ENCODE peak calls at places on chromosomes 16 and 17, in five cellular contexts. A is HCT116, D is GM12878, S is A549, I is K562. E is an unnamed sample.
A peak's percentile ranks its signal among the peaks of the same experiment; 100 is the strongest.

GRCh38 chr16:17334096-17334495 is 136.7 kb downstream of the XYLT1 start:
- DNase-seq in A (no peak), D (no peak), S (no peak), I (no peak), E (no peak)

GRCh38 chr17:52762794-52763167 is 604.3 kb upstream of the CA10 start:
- DNase-seq in A (no peak), D (no peak), S (no peak), I (no peak), E (no peak)

GRCh38 chr17:67239597-67239996 is 5.4 kb downstream of the HELZ start:
- DNase-seq in A (no peak), D (no peak), S (no peak), I (no peak), E (no peak)

GRCh38 chr17:66255112-66255511 is 25.9 kb upstream of the APOH start:
- DNase-seq in A (peak; percentile 79), D (no peak), S (no peak), I (peak; percentile 53), E (peak; percentile 76)

GRCh38 chr16:70688266-70688742 is 2.5 kb upstream of the MTSS2 start:
- DNase-seq in A (no peak), D (no peak), S (no peak), I (no peak), E (peak; percentile 77)

GRCh38 chr17:51371732-51372151 is 111.4 kb downstream of the UTP18 start:
- DNase-seq in A (peak; percentile 84), D (peak; percentile 28), S (peak; percentile 88), I (peak; percentile 63), E (peak; percentile 85)

GRCh38 chr16:87409153-87409552 is 17.0 kb downstream of the MAP1LC3B start:
- DNase-seq in A (no peak), D (no peak), S (no peak), I (no peak), E (no peak)

GRCh38 chr17:32627233-32628008 is 140.6 kb downstream of the CDK5R1 start:
- DNase-seq in A (no peak), D (no peak), S (no peak), I (no peak), E (peak; percentile 13)

GRCh38 chr16:66508261-66508913 is 41.5 kb downstream of the TK2 start:
- DNase-seq in A (no peak), D (no peak), S (peak; percentile 75), I (no peak), E (no peak)

GRCh38 chr16:87337247-87337646 is 20.1 kb upstream of the C16orf95 start:
- DNase-seq in A (no peak), D (no peak), S (no peak), I (no peak), E (peak; percentile 82)

GRCh38 chr16:87276926-87277325 is 40.3 kb downstream of the C16orf95 start:
- DNase-seq in A (no peak), D (no peak), S (no peak), I (no peak), E (no peak)

GRCh38 chr16:67415872-67416793 is at the start of gene ZDHHC1:
- DNase-seq in A (no peak), D (no peak), S (peak; percentile 89), I (peak; percentile 72), E (peak; percentile 96)

GRCh38 chr17:2055494-2056220 is 754 bp downstream of the HIC1 start:
- DNase-seq in A (no peak), D (no peak), S (no peak), I (no peak), E (no peak)

GRCh38 chr16:11105038-11105903 is 150.7 kb downstream of the SOCS1 start:
- DNase-seq in A (no peak), D (peak; percentile 86), S (no peak), I (peak; percentile 81), E (peak; percentile 40)

GRCh38 chr17:33682622-33683021 is 389.5 kb upstream of the ASIC2 start:
- DNase-seq in A (no peak), D (no peak), S (no peak), I (no peak), E (no peak)

GRCh38 chr17:62774338-62774737 is 33.8 kb downstream of the MARCHF10 start:
- DNase-seq in A (no peak), D (no peak), S (no peak), I (no peak), E (no peak)

GRCh38 chr17:15509095-15509494 is 41.7 kb upstream of the CDRT4 start:
- DNase-seq in A (no peak), D (no peak), S (no peak), I (no peak), E (no peak)

DNA sequence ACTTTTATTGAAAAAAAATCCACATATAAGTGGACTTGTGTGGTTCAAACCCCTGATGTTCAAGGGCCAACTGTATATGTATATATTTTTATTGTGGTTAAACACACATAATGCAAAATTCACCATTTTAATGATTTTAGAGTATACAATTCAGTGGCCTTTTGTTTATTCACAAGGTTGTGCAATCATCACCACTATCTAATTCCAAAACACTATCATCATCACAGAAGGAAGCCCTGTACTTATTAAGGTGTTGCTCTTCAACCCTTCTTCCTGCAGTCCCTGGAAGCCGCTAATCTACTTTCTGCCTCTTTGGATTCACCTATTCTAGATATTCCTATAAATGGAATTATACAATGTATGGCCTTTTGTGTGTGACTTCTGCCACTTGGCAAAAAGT is 23.0 kb downstream of the MAP2K6 start:
- DNase-seq in A (no peak), D (no peak), S (no peak), I (no peak), E (no peak)
- TF ChIP-seq MAX in A (no peak), D (no peak), S (no peak), I (no peak), E (no peak)

DNA sequence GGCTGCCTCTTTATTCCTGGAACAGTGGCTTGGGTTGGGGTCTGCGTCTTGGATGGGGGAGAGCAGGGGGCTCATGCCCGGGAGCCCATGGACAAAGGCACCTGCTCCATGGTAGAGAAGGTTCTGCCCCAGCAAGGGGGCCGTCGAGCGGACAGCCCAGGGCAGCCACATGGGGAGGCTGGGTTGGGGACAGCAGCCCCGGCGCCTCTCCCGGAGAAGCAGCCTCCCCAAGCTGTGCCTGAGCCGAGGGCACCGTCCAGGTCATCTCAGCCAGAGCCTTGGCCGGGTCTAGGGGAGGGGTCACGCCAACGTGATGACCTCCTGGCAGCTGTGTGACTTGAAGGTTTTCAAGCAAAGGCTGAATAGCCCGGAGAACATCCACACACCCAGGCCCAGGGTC is 32.9 kb upstream of the GNG13 start:
- DNase-seq in A (no peak), D (no peak), S (no peak), I (no peak), E (no peak)
- H3K9me3 ChIP-seq in A (peaks cover 23% of the 10 kb centered on the region), D (peaks cover 2% of the 10 kb centered on the region), S (peaks cover 20% of the 10 kb centered on the region), I (peaks cover 1% of the 10 kb centered on the region), E (peaks cover 6% of the 10 kb centered on the region)

DNA sequence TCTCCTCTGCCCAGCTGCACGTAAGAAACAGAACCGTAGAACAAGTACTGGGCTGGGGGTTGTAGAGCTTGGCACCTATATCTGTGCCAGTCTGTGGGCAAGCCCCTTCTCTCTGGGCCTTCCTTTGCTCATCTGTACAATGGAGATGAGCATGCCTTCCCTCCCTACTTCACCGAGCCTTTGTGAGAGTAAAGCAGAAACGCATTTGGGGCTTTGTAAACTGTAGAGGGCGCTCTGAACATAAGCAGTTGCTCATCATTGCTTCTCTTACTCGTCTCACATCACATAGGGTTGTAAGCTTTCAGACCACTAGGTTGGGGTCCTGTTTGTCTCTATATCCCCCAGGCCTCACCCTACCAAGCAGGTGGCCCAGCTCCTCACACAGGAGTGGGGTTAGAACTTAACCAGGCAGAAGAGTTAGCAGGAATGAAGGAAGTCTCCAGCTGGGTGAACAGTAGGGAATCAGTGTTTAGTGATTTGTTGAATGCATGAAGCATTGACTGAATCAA is 15.1 kb downstream of the SAMD14 start:
- DNase-seq in A (peak; percentile 66), D (no peak), S (peak; percentile 66), I (peak; percentile 38), E (peak; percentile 79)
- TF ChIP-seq MAX in A (no peak), D (no peak), S (peak; percentile 12), I (no peak), E (no peak)

GRCh38 chr17:22512997-22513538 is 820.7 kb downstream of the KCNJ18 start:
- DNase-seq in A (no peak), D (no peak), S (no peak), I (peak; percentile 61), E (peak; percentile 52)
- H3K9me3 ChIP-seq in A (peaks cover 5% of the 10 kb centered on the region), D (no peaks in the 10 kb centered on the region), S (no peaks in the 10 kb centered on the region), I (no peaks in the 10 kb centered on the region), E (no peaks in the 10 kb centered on the region)

GRCh38 chr17:76869878-76870714 is 1.9 kb downstream of the MGAT5B start:
- DNase-seq in A (no peak), D (no peak), S (no peak), I (peak; percentile 55), E (no peak)

GRCh38 chr17:76872874-76873221 is 4.6 kb downstream of the MGAT5B start:
- DNase-seq in A (no peak), D (no peak), S (no peak), I (no peak), E (no peak)

GRCh38 chr17:76871668-76872067 is 3.5 kb downstream of the MGAT5B start:
- DNase-seq in A (no peak), D (no peak), S (no peak), I (no peak), E (no peak)

GRCh38 chr17:76873856-76874255 is 5.7 kb downstream of the MGAT5B start:
- DNase-seq in A (no peak), D (no peak), S (no peak), I (no peak), E (no peak)

GRCh38 chr17:76872221-76872873 is 4.1 kb downstream of the MGAT5B start:
- DNase-seq in A (peak; percentile 81), D (no peak), S (peak; percentile 92), I (no peak), E (peak; percentile 63)
- TF ChIP-seq MAX in A (peak; percentile 94), D (no peak), S (peak; percentile 94), I (peak; percentile 30), E (peak; percentile 94)

DNA sequence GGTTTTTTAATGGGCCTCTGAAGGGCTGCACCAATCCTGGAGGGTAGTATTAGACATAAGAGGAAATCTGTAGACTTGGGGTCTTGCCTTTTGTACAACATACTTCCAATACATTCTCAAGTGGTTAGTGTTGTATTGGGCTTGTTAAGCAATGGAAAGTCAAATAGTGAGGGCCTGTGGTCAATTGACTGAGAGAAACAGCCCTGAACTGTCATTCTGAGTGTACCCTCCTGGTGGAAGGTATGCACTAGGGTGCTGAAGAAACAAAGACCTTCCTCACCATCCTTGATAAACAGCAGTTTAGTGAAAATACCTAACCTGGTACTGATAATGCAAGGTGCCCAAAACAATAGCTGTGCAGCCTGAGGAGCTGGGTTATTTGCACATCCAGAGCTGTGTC is 22.2 kb downstream of the OR2C1 start:
- DNase-seq in A (no peak), D (no peak), S (no peak), I (no peak), E (no peak)
- H3K9me3 ChIP-seq in A (peaks cover 18% of the 10 kb centered on the region), D (peaks cover 25% of the 10 kb centered on the region), S (peaks cover 93% of the 10 kb centered on the region), I (peaks cover 22% of the 10 kb centered on the region), E (peaks cover 16% of the 10 kb centered on the region)

GRCh38 chr16:51591480-51591879 is 440.4 kb upstream of the SALL1 start:
- DNase-seq in A (no peak), D (no peak), S (no peak), I (no peak), E (no peak)

GRCh38 chr16:51592535-51592934 is 441.5 kb upstream of the SALL1 start:
- DNase-seq in A (no peak), D (no peak), S (no peak), I (no peak), E (no peak)

GRCh38 chr16:51596247-51596646 is 445.2 kb upstream of the SALL1 start:
- DNase-seq in A (no peak), D (no peak), S (no peak), I (no peak), E (no peak)

GRCh38 chr16:51592013-51592501 is 441.0 kb upstream of the SALL1 start:
- DNase-seq in A (no peak), D (no peak), S (no peak), I (no peak), E (no peak)
- TF ChIP-seq MAX in A (no peak), D (no peak), S (no peak), I (no peak), E (no peak)